ENCODE peak calls at places on chromosome 3, in four cellular contexts. I, F, Q and P are unnamed samples.

GRCh38 chr3:97131476-97131875 is 317.1 kb downstream of the EPHA6 start:
- DNase-seq in F (no peak), I (no peak), Q (no peak), P (no peak)

GRCh38 chr3:157388976-157389375 is 47.7 kb upstream of the PTX3 start:
- DNase-seq in F (no peak), Q (no peak), I (no peak), P (peak)

GRCh38 chr3:72496055-72496690 is 352.1 kb downstream of the SHQ1 start:
- DNase-seq in I (no peak), Q (no peak), F (no peak), P (no peak)

GRCh38 chr3:14846481-14846880 is 27.7 kb downstream of the FGD5 start:
- DNase-seq in F (no peak), I (no peak), Q (no peak), P (no peak)

GRCh38 chr3:36606871-36607765 is 157.2 kb downstream of the DCLK3 start:
- DNase-seq in Q (no peak), I (no peak), F (no peak), P (no peak)

GRCh38 chr3:131393056-131393455 is 11.5 kb downstream of the NUDT16 start:
- DNase-seq in F (no peak), Q (no peak), I (no peak), P (no peak)

GRCh38 chr3:129593595-129594339 is 12.7 kb downstream of the PLXND1 start:
- DNase-seq in I (no peak), Q (no peak), F (no peak), P (peak)

GRCh38 chr3:42495393-42495792 is 7.0 kb upstream of the VIPR1 start:
- DNase-seq in I (no peak), Q (peak), F (no peak), P (no peak)

GRCh38 chr3:143885803-143886427 is 37.6 kb upstream of the SLC9A9 start:
- DNase-seq in F (peak), I (no peak), Q (no peak), P (peak)

GRCh38 chr3:24986635-24987034 is 441.4 kb upstream of the RARB start:
- DNase-seq in F (no peak), Q (no peak), I (no peak), P (no peak)

GRCh38 chr3:157782236-157782635 is 279.0 kb upstream of the VEPH1 start:
- DNase-seq in Q (no peak), F (no peak), I (no peak), P (no peak)

GRCh38 chr3:62415312-62415791 is 42.0 kb upstream of the FEZF2 start:
- DNase-seq in I (no peak), Q (no peak), F (no peak), P (no peak)

GRCh38 chr3:176631175-176631574 is 566.1 kb downstream of the TBL1XR1 start:
- DNase-seq in F (no peak), I (no peak), Q (no peak), P (no peak)

DNA sequence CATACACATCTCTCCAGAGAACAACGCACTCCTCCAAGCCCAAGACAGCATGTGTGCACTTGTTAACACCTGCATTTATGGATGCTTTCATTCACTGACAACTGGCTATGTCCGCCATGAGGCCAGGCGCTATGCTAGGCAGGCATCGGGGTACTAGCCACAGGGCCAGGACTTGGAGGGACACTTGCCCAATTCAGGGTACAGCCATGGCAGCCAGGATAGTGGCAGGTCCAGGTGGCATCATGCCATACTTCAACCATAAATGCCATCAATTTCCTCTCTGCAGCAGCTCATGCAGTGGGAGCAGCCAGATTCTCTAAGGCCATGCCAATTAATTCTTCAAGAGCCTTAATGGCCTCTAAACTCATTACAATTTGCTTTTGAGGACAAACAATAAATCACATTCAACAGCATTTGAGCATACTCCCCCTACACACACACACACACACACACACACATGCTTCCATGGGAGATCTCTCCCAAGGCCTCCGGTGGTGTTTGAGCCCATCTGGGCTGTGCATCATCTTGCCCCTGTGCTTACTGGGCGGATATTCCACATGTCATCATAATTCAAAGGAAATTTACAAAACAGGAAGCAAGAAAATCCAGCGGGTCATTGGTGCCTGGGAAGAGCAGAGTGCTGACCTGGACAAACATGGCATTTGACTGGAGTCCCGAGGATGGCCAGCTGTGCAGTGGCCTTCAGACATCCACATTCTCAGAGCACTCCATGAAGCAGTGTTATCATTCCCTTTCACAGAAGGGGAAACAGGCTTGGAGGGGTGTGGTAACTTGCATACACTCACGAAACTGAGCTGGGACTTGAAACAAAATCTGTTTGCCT is 109.1 kb downstream of the IQSEC1 start:
- DNase-seq in I (peak), Q (no peak), F (no peak), P (peak)
- TF ChIP-seq POLR2A in I (no peak), Q (no peak), F (no peak), P (no peak)

DNA sequence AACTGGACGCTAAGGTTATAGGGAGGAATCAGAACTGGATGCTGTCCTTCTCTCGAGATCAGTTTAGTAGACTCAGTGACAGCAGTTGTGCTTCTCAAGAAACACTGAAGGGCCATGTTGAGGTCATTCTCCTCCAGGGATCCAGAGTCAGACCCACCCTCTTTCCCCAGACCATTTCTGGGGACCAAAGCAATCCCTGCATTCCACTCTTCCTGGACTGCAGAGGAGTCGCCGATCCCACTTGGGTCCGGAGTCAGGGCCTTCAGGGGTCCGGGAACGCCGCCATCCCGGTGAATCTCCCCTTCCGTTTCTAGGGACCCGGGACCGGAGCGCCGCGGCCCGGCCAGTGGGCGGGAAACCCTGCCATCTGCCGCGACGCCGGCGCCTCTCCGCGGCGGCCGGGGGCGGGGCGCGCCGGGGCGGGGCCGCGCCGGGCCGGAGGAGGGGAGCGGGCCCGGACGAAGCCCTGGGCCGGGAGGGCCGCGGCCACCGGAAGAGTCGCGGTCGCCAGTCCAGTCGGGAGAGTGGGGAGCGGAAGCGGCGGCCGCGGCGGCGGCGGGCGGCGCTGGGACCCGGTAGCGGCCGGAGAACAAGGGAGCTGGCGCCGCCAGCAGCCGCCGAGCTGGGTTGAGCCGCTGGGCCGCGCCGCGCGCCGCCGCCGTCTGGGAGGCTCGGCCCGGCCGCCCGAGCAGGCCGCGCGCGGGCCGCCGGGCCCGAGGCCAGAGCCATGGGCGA is at the start of gene DVL3:
- DNase-seq in Q (peak), I (peak), F (no peak), P (peak)
- TF ChIP-seq POLR2A in Q (no peak), I (no peak), F (peak), P (peak)

GRCh38 chr3:189563841-189564563 is 67.2 kb upstream of the TP63 start:
- DNase-seq in I (no peak), Q (no peak), F (peak), P (no peak)
- TF ChIP-seq POLR2A in I (no peak), Q (no peak), F (no peak), P (no peak)

GRCh38 chr3:39137991-39138803 is 15.2 kb downstream of the CSRNP1 start:
- DNase-seq in F (no peak), I (no peak), Q (no peak), P (no peak)

GRCh38 chr3:39138804-39139415 is 14.5 kb downstream of the CSRNP1 start:
- DNase-seq in I (no peak), F (no peak), Q (peak), P (no peak)

GRCh38 chr3:39135170-39135805 is 18.1 kb downstream of the CSRNP1 start:
- DNase-seq in Q (no peak), F (no peak), I (no peak), P (peak)

GRCh38 chr3:39137435-39137936 is 15.9 kb downstream of the CSRNP1 start:
- DNase-seq in I (no peak), F (no peak), Q (no peak), P (no peak)

DNA sequence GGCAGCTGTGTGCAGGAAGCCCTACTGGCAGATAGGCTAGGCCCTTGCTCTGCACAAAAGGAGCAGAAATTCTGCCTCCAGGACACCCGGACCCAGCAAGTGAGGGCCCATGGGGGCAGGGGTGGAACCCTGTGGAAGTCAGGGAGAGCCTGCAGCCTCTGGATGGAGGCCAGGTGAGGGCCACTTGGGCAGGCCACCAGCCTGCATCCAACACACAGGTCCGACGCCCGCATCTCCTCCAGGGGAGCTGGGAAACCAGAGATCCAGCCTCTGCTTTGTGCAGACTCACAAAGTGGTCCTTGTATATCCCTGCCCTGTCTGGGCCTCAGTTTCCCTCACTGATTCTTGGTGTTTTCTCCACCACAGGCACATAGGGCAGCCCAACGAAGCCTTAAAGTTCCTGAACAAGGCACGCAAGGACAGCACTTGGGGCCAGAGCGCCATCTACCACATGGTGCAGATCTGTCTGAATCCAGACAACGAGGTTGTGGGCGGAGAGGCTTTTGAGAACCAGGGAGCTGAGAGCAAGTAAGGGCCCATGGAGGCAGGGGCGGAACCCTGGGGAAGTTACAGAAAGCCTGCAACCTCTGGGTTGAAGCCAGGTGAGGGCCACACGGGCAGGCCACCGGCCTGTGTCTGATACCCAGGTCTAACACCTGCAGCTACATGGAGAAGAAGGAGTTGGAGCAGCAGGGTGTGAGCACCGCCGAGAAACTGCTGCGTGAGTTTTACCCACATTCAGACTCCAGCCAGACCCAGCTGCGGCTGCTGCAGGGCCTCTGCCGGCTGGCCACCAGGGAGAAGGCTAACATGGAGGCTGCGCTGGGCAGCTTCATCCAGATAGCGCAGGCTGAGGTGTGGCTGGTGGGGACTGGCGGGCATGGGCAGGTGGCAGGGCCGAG is 16.6 kb downstream of the CSRNP1 start:
- DNase-seq in Q (no peak), F (no peak), I (no peak), P (no peak)
- TF ChIP-seq POLR2A in Q (no peak), F (no peak), I (no peak), P (no peak)

GRCh38 chr3:39051649-39052557 is at the start of the genes SCN11A and WDR48:
- DNase-seq in Q (peak), I (peak), F (peak), P (peak)
- TF ChIP-seq POLR2A in Q (peak), I (peak), F (peak), P (peak)